ENCODE peak calls at places on chromosomes 4 and X, in seven cellular contexts. I, W, H, R, F, T and K are unnamed samples.
A peak's percentile ranks its signal among the peaks of the same experiment; 100 is the strongest.

GRCh38 chr4:163592207-163592606 is 97.7 kb downstream of the TMA16 start:
- DNase-seq in I (no peak), W (no peak), H (no peak), R (no peak), F (no peak), T (no peak), K (no peak)

GRCh38 chrX:70455366-70456202 is 10.9 kb downstream of the DLG3 start:
- DNase-seq in I (no peak), W (no peak), H (no peak), R (no peak), F (no peak), T (no peak), K (no peak)

GRCh38 chr4:26217429-26217828 is 103.4 kb upstream of the RBPJ start:
- DNase-seq in I (no peak), W (no peak), H (no peak), R (no peak), F (no peak), T (no peak), K (no peak)

GRCh38 chrX:7028246-7028645 is 119.3 kb upstream of the STS start:
- DNase-seq in I (no peak), W (no peak), H (no peak), R (no peak), F (peak; percentile 18), T (no peak), K (no peak)

GRCh38 chrX:139542652-139543051 is 12.1 kb downstream of the F9 start:
- DNase-seq in I (no peak), W (no peak), H (no peak), R (no peak), F (no peak), T (no peak), K (no peak)

GRCh38 chr4:105241456-105241855 is 94.8 kb downstream of the TET2 start:
- DNase-seq in I (peak; percentile 69), W (no peak), H (no peak), R (no peak), F (no peak), T (peak; percentile 76), K (no peak)

GRCh38 chrX:107748490-107748889 is 27.1 kb downstream of the TSC22D3 start:
- DNase-seq in I (no peak), W (no peak), H (no peak), R (no peak), F (no peak), T (no peak), K (no peak)

GRCh38 chr4:37054670-37055069 is 189.9 kb upstream of the NWD2 start:
- DNase-seq in I (no peak), W (no peak), H (no peak), R (no peak), F (no peak), T (no peak), K (no peak)

GRCh38 chr4:94403735-94404134 is 48.0 kb upstream of the PDLIM5 start:
- DNase-seq in I (no peak), W (no peak), H (no peak), R (no peak), F (no peak), T (no peak), K (no peak)

GRCh38 chrX:39819921-39820849 is 277.6 kb downstream of the BCOR start:
- DNase-seq in I (no peak), W (no peak), H (no peak), R (no peak), F (no peak), T (no peak), K (peak; percentile 67)